ENCODE peak calls at places on chromosome 10, in seven cellular contexts. Q, I, F, P, L, N and U are unnamed samples.

GRCh38 chr10:58943960-58944359 is 232.5 kb upstream of the PHYHIPL start:
- DNase-seq in F (no peak), N (no peak), P (no peak), Q (no peak), I (no peak), L (no peak), U (no peak)

GRCh38 chr10:58082248-58082647 is 185.4 kb downstream of the IPMK start:
- DNase-seq in Q (no peak), F (no peak), I (no peak), P (no peak), N (no peak), L (no peak), U (no peak)

GRCh38 chr10:82206831-82207230 is 331.8 kb downstream of the NRG3 start:
- DNase-seq in N (no peak), F (peak; percentile 3), P (no peak), Q (no peak), I (no peak), L (no peak), U (no peak)

GRCh38 chr10:116038259-116038658 is 234.7 kb downstream of the GFRA1 start:
- DNase-seq in P (peak; percentile 40), Q (no peak), N (no peak), L (no peak), F (peak; percentile 34), I (no peak), U (no peak)

GRCh38 chr10:54866666-54867065 is 65.6 kb upstream of the PCDH15 start:
- DNase-seq in N (no peak), L (no peak), I (no peak), Q (no peak), F (no peak), P (no peak), U (no peak)

GRCh38 chr10:124197301-124198148 is 104.1 kb upstream of the CHST15 start:
- DNase-seq in N (no peak), L (no peak), Q (no peak), P (peak; percentile 16), F (no peak), I (no peak), U (no peak)

GRCh38 chr10:58662314-58662713 is 149.6 kb downstream of the BICC1 start:
- DNase-seq in F (peak; percentile 94), N (peak; percentile 90), Q (no peak), P (no peak), L (no peak), I (no peak), U (no peak)

GRCh38 chr10:78578929-78579328 is 489.8 kb upstream of the ZMIZ1 start:
- DNase-seq in F (peak; percentile 58), I (no peak), L (no peak), Q (no peak), P (no peak), N (peak; percentile 5), U (no peak)

GRCh38 chr10:73819513-73820093 is 8.2 kb upstream of the NDST2 start:
- DNase-seq in I (peak; percentile 88), P (no peak), F (no peak), Q (no peak), L (peak; percentile 79), N (no peak), U (peak; percentile 88)

GRCh38 chr10:131570716-131571307 is 259.3 kb upstream of the TCERG1L start:
- DNase-seq in I (no peak), Q (no peak), L (no peak), N (no peak), P (no peak), F (no peak), U (no peak)

GRCh38 chr10:95295031-95295755 is 4.4 kb upstream of the PDLIM1 start:
- DNase-seq in F (peak; percentile 61), L (peak; percentile 79), N (peak; percentile 91), I (no peak), Q (peak; percentile 53), P (no peak), U (peak; percentile 75)

GRCh38 chr10:48454302-48455054 is 148.0 kb downstream of the MAPK8 start:
- DNase-seq in F (no peak), L (peak; percentile 52), N (no peak), P (no peak), Q (no peak), I (peak; percentile 37), U (no peak)

GRCh38 chr10:127071126-127071525 is 125.3 kb downstream of the INSYN2A start:
- DNase-seq in F (no peak), L (no peak), Q (no peak), I (no peak), N (no peak), P (no peak), U (no peak)

GRCh38 chr10:3220853-3221252 is 48.3 kb upstream of the PITRM1 start:
- DNase-seq in F (peak; percentile 37), I (no peak), N (peak; percentile 23), P (no peak), Q (no peak), L (no peak), U (no peak)

GRCh38 chr10:89793649-89794254 is 92.4 kb downstream of the KIF20B start:
- DNase-seq in Q (peak; percentile 44), F (peak; percentile 55), P (no peak), N (peak; percentile 59), L (no peak), I (no peak), U (no peak)

GRCh38 chr10:75115137-75115536 is 3.7 kb downstream of the SAMD8 start:
- DNase-seq in P (no peak), Q (no peak), N (no peak), L (no peak), I (no peak), F (no peak), U (no peak)

GRCh38 chr10:74825371-74826141 is 844 bp upstream of the KAT6B start:
- DNase-seq in F (no peak), Q (peak; percentile 71), I (peak; percentile 59), L (no peak), N (no peak), P (no peak), U (no peak)

GRCh38 chr10:97065686-97066679 is 119.8 kb downstream of the SLIT1 start:
- DNase-seq in P (no peak), N (no peak), L (no peak), Q (no peak), I (no peak), F (no peak), U (no peak)

GRCh38 chr10:130020651-130021372 is 56.7 kb upstream of the EBF3 start:
- DNase-seq in N (no peak), Q (no peak), F (no peak), I (no peak), L (no peak), P (no peak), U (no peak)

GRCh38 chr10:47454294-47455058 is 29.4 kb downstream of the ANXA8 start:
- DNase-seq in P (no peak), Q (no peak), L (peak; percentile 28), I (no peak), N (no peak), F (no peak), U (no peak)

GRCh38 chr10:24465899-24466615 is 257.1 kb downstream of the KIAA1217 start:
- DNase-seq in F (peak; percentile 98), P (no peak), I (no peak), Q (no peak), N (peak; percentile 97), L (no peak), U (no peak)

GRCh38 chr10:13690281-13690825 is 103.6 kb downstream of the PRPF18 start:
- DNase-seq in I (peak; percentile 14), N (peak; percentile 95), Q (no peak), F (no peak), L (no peak), P (no peak), U (no peak)

GRCh38 chr10:42953684-42954674 is 122.9 kb upstream of the RET start:
- DNase-seq in I (no peak), N (no peak), F (no peak), Q (no peak), P (no peak), L (no peak), U (peak; percentile 22)

GRCh38 chr10:120988751-120989150 is 137.6 kb downstream of the WDR11 start:
- DNase-seq in I (no peak), Q (no peak), F (no peak), L (no peak), P (no peak), N (no peak), U (no peak)
- H3K9me3 ChIP-seq in I (peaks cover 25% of the 10 kb centered on the region), Q (no peaks in the 10 kb centered on the region), F (peaks cover 9% of the 10 kb centered on the region), L (peaks cover 5% of the 10 kb centered on the region), P (peaks cover under 1% of the 10 kb centered on the region), N (peaks cover 16% of the 10 kb centered on the region), U (peaks cover 9% of the 10 kb centered on the region)

DNA sequence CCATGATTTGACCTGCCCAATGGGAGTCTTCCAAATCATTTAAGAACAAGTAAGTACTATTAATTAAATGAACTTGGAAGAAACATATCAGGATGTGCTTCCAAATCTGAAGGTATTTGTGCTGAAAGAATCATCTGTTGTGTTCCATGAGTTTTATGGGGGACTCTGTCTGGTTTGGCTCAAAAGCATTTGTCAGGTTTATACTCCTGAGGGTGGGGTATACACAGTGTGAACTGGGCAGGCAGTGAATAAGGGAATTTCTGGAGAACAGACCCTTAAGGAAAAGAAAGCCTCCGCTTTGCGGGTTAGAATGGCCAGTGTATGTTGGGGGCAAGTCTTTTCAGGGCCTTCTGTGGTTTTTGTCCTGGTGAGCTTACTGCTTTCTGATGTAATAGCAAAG is 29.9 kb downstream of the TCF7L2 start:
- DNase-seq in I (no peak), F (no peak), P (no peak), L (no peak), Q (no peak), N (no peak), U (no peak)
- H3K4me3 ChIP-seq in I (no peak overlapping the region), F (no peak overlapping the region), P (no peak overlapping the region), L (no peak overlapping the region), Q (no peak overlapping the region), N (no peak overlapping the region), U (no peak overlapping the region)

GRCh38 chr10:11209810-11210141 is 192.1 kb downstream of the CELF2 start:
- DNase-seq in F (no peak), L (no peak), Q (no peak), N (no peak), I (no peak), P (no peak), U (no peak)
- H3K4me1 ChIP-seq in F (no peaks in the 10 kb centered on the region), L (peaks cover 21% of the 10 kb centered on the region), Q (no peaks in the 10 kb centered on the region), N (no peaks in the 10 kb centered on the region), I (no peaks in the 10 kb centered on the region), P (no peaks in the 10 kb centered on the region), U (peaks cover 4% of the 10 kb centered on the region)

GRCh38 chr10:67284589-67284988 is 358.8 kb downstream of the LRRTM3 start:
- DNase-seq in N (no peak), P (no peak), I (no peak), Q (no peak), F (no peak), L (no peak), U (no peak)

GRCh38 chr10:67280405-67280804 is 354.6 kb downstream of the LRRTM3 start:
- DNase-seq in L (no peak), Q (no peak), N (no peak), I (no peak), F (no peak), P (no peak), U (no peak)

GRCh38 chr10:67277402-67277801 is 351.6 kb downstream of the LRRTM3 start:
- DNase-seq in F (no peak), L (no peak), N (no peak), I (no peak), Q (no peak), P (no peak), U (no peak)

GRCh38 chr10:67288688-67289410 is 363.0 kb downstream of the LRRTM3 start:
- DNase-seq in N (no peak), Q (no peak), F (no peak), L (no peak), P (no peak), I (no peak), U (no peak)

DNA sequence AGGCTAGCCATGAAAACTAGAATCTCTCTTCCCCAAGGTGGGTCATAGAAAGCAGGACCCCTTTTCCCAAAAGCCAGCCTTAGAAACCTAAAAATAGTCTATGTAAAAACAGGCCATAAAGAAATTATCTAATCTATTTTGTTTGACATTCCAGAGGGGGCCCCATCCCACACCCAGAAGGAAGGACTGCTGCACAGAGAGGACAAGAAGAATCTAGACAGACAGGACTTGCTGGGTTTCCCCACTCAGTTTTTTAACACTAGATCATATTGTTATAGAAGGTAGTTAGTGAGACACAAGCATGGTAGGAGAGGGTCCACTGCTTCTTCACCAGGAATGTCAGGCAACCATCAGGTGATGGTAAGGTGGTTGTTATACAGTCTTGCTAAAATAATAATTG is 357.0 kb downstream of the LRRTM3 start:
- DNase-seq in I (no peak), N (no peak), L (no peak), F (no peak), P (no peak), Q (no peak), U (no peak)
- H3K9me3 ChIP-seq in I (no peaks in the 10 kb centered on the region), N (no peaks in the 10 kb centered on the region), L (no peaks in the 10 kb centered on the region), F (no peaks in the 10 kb centered on the region), P (no peaks in the 10 kb centered on the region), Q (no peaks in the 10 kb centered on the region), U (no peaks in the 10 kb centered on the region)